ENCODE peak calls at places on chromosomes 5 and 9, in six cellular contexts. P, V, N, C, Z and Y are unnamed samples.

GRCh38 chr5:140821375-140822280 is at the start of gene PCDHA5:
- DNase-seq in P (no peak), V (peak), N (no peak), C (peak), Z (peak), Y (no peak)

GRCh38 chr5:135718151-135718550 is 116.3 kb upstream of the SLC25A48 start:
- DNase-seq in P (peak), V (no peak), N (no peak), C (no peak), Z (peak), Y (no peak)

GRCh38 chr5:1661831-1662558 is 137.6 kb downstream of the MRPL36 start:
- DNase-seq in P (no peak), V (peak), N (no peak), C (no peak), Z (no peak), Y (no peak)

GRCh38 chr9:114854736-114855355 is 49.0 kb upstream of the TNFSF15 start:
- DNase-seq in P (no peak), V (no peak), N (no peak), C (no peak), Z (no peak), Y (no peak)

GRCh38 chr5:95647886-95648860 is 1.6 kb downstream of the RFESD start:
- DNase-seq in P (no peak), V (no peak), N (peak), C (no peak), Z (no peak), Y (peak)

GRCh38 chr9:8799231-8800014 is 999.8 kb upstream of the DMAC1 start:
- DNase-seq in P (no peak), V (no peak), N (no peak), C (peak), Z (no peak), Y (no peak)

GRCh38 chr9:134039386-134040175 is 14.3 kb downstream of the BRD3OS start:
- DNase-seq in P (no peak), V (peak), N (no peak), C (no peak), Z (no peak), Y (no peak)

GRCh38 chr9:128724744-128725211 is 851 bp upstream of the ZDHHC12 start:
- DNase-seq in P (peak), V (peak), N (peak), C (peak), Z (peak), Y (peak)

GRCh38 chr5:15995206-15996052 is 184.2 kb downstream of the MARCHF11 start:
- DNase-seq in P (peak), V (no peak), N (peak), C (peak), Z (peak), Y (no peak)

GRCh38 chr9:112493738-112494137 is 7.1 kb downstream of the KIAA1958 start:
- DNase-seq in P (no peak), V (no peak), N (peak), C (no peak), Z (no peak), Y (no peak)

GRCh38 chr9:87122947-87123685 is 175.8 kb upstream of the GAS1 start:
- DNase-seq in P (peak), V (no peak), N (peak), C (no peak), Z (peak), Y (no peak)

GRCh38 chr9:87119328-87119881 is 172.1 kb upstream of the GAS1 start:
- DNase-seq in P (peak), V (no peak), N (peak), C (no peak), Z (peak), Y (no peak)

GRCh38 chr9:87118594-87118993 is 171.3 kb upstream of the GAS1 start:
- DNase-seq in P (no peak), V (no peak), N (no peak), C (no peak), Z (no peak), Y (no peak)

GRCh38 chr9:87123830-87124229 is 176.5 kb upstream of the GAS1 start:
- DNase-seq in P (no peak), V (no peak), N (no peak), C (no peak), Z (no peak), Y (no peak)

GRCh38 chr9:87120610-87121009 is 173.3 kb upstream of the GAS1 start:
- DNase-seq in P (no peak), V (no peak), N (no peak), C (no peak), Z (no peak), Y (no peak)
- TF ChIP-seq CTCF in P (no peak), V (no peak), N (no peak), C (no peak), Z (no peak), Y (no peak)

GRCh38 chr5:120655828-120656435 is 191.8 kb downstream of the PRR16 start:
- DNase-seq in P (peak), V (no peak), N (peak), C (peak), Z (peak), Y (no peak)
- TF ChIP-seq CTCF in P (peak), V (peak), N (peak), C (peak), Z (peak), Y (peak)

GRCh38 chr5:179978792-179979191 is 71.1 kb upstream of the TBC1D9B start:
- DNase-seq in P (no peak), V (no peak), N (no peak), C (no peak), Z (no peak), Y (no peak)

GRCh38 chr5:179975713-179976030 is 68.0 kb upstream of the TBC1D9B start:
- DNase-seq in P (no peak), V (no peak), N (no peak), C (no peak), Z (no peak), Y (no peak)

GRCh38 chr5:179973391-179973790 is 65.7 kb upstream of the TBC1D9B start:
- DNase-seq in P (no peak), V (no peak), N (no peak), C (no peak), Z (no peak), Y (no peak)

GRCh38 chr5:179974281-179974945 is 66.7 kb upstream of the TBC1D9B start:
- DNase-seq in P (no peak), V (no peak), N (no peak), C (no peak), Z (no peak), Y (no peak)

GRCh38 chr5:179974946-179975712 is 67.4 kb upstream of the TBC1D9B start:
- DNase-seq in P (no peak), V (no peak), N (no peak), C (peak), Z (no peak), Y (peak)
- TF ChIP-seq CTCF in P (no peak), V (peak), N (peak), C (peak), Z (peak), Y (peak)

GRCh38 chr5:167580608-167581007 is 710.8 kb upstream of the WWC1 start:
- DNase-seq in P (no peak), V (no peak), N (no peak), C (no peak), Z (no peak), Y (no peak)

GRCh38 chr5:167585184-167585583 is 706.3 kb upstream of the WWC1 start:
- DNase-seq in P (no peak), V (no peak), N (no peak), C (no peak), Z (no peak), Y (no peak)

GRCh38 chr5:167582916-167583315 is 708.5 kb upstream of the WWC1 start:
- DNase-seq in P (no peak), V (no peak), N (peak), C (no peak), Z (no peak), Y (no peak)

GRCh38 chr5:167579701-167580045 is 711.8 kb upstream of the WWC1 start:
- DNase-seq in P (peak), V (no peak), N (peak), C (no peak), Z (no peak), Y (no peak)

DNA sequence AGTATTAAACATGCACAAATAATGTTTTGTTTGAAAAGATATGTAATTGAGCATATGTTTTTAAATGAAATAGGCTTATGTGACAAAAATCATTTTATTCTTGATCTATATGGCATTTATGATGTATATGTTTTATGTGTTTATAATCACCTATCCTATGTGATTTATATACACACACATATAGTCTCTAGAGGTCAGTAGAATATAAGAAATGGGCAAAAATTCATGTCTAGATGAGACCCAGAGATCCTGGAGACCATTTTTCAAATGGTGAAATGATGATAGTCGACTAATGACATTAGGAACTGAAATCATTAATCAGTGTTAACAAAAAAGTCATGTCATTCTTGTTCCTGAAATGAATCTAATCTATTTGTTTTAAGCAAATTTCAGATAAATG is 709.2 kb upstream of the WWC1 start:
- DNase-seq in P (peak), V (no peak), N (peak), C (no peak), Z (no peak), Y (no peak)
- TF ChIP-seq CTCF in P (peak), V (no peak), N (peak), C (no peak), Z (no peak), Y (no peak)

GRCh38 chr9:38368731-38369130 is 23.8 kb upstream of the ALDH1B1 start:
- DNase-seq in P (no peak), V (no peak), N (no peak), C (no peak), Z (no peak), Y (no peak)

GRCh38 chr9:38370231-38370630 is 22.3 kb upstream of the ALDH1B1 start:
- DNase-seq in P (no peak), V (no peak), N (no peak), C (no peak), Z (no peak), Y (no peak)

GRCh38 chr9:38373679-38374078 is 18.8 kb upstream of the ALDH1B1 start:
- DNase-seq in P (no peak), V (no peak), N (no peak), C (no peak), Z (no peak), Y (no peak)

GRCh38 chr9:38372685-38373619 is 19.6 kb upstream of the ALDH1B1 start:
- DNase-seq in P (no peak), V (no peak), N (no peak), C (no peak), Z (no peak), Y (no peak)

GRCh38 chr9:38371495-38371894 is 21.0 kb upstream of the ALDH1B1 start:
- DNase-seq in P (peak), V (no peak), N (peak), C (no peak), Z (no peak), Y (peak)
- TF ChIP-seq CTCF in P (peak), V (peak), N (peak), C (peak), Z (peak), Y (peak)

GRCh38 chr5:40909233-40909632 is at the start of gene C7:
- DNase-seq in P (no peak), V (no peak), N (peak), C (no peak), Z (no peak), Y (no peak)

GRCh38 chr5:40909723-40910122 is 426 bp downstream of the C7 start:
- DNase-seq in P (no peak), V (no peak), N (peak), C (no peak), Z (no peak), Y (no peak)

GRCh38 chr5:40906351-40906751 is 2.9 kb upstream of the C7 start:
- DNase-seq in P (no peak), V (no peak), N (peak), C (no peak), Z (no peak), Y (no peak)

GRCh38 chr5:40904205-40904993 is 4.9 kb upstream of the C7 start:
- DNase-seq in P (peak), V (no peak), N (peak), C (peak), Z (peak), Y (peak)

DNA sequence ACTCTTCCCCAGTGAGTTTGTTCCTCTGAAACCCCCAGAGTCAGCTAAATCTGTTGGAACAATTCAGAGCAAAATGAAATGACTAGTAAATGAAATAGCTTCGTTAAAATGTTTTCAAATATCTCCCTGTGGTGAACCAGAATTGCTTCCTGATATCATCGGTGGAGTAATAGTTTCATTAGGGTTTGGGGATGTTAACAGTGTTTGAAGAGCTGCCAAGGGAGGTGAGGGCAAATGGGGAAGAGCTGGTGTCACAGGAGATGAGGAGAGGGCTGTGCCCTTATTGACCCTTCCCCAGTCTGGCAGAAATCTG is 4.3 kb upstream of the C7 start:
- DNase-seq in P (no peak), V (no peak), N (no peak), C (no peak), Z (no peak), Y (no peak)
- TF ChIP-seq CTCF in P (peak), V (no peak), N (no peak), C (no peak), Z (no peak), Y (no peak)

GRCh38 chr9:121596515-121596914 is 54.9 kb upstream of the DAB2IP start:
- DNase-seq in P (peak), V (no peak), N (no peak), C (no peak), Z (no peak), Y (no peak)

GRCh38 chr9:121599872-121600585 is 51.4 kb upstream of the DAB2IP start:
- DNase-seq in P (no peak), V (no peak), N (no peak), C (peak), Z (no peak), Y (no peak)

GRCh38 chr9:121597693-121598166 is 53.7 kb upstream of the DAB2IP start:
- DNase-seq in P (no peak), V (no peak), N (no peak), C (peak), Z (no peak), Y (no peak)

GRCh38 chr9:121599186-121599871 is 52.1 kb upstream of the DAB2IP start:
- DNase-seq in P (no peak), V (peak), N (no peak), C (peak), Z (no peak), Y (peak)

DNA sequence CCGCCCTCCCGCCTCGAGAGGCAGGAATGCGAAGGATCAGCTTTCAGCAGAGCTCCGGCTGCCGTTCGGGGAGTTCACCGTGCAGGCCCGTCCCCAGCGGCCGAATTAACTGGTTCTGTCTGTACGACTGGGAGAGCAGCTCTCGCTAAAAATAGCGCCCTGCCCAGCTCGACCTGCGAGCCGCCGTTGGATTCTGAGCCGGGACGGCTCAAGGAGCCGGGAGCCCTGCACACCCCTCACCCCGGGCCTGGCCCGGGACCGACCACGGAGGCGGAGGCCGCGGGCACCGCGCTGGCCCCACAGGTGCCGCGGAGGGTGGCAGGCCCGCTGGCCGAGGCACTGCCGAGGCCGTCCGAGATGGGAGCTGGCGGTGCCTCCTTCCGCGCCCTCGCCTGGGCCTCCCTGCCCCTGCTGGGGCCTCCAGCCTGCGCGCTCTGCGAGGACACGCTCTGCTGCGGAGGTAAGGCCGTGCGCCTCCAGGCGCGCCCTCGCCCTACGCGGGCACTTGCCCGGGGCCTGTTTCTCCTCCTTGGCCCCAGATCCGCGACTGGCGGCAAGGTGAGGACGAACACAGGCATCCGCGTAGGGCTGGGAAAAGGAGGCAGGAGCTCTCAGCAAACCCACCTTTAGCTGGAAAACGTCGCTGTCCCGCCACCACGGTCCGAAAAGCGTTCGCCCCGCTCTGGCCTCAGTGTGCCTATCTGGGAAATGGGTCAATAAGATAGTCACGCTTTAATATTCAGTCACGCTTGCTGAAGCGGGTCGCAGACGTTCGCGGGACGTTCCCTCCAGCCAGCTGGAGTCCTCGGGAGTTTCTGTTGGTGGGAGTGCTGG is 53.0 kb upstream of the DAB2IP start:
- DNase-seq in P (peak), V (peak), N (peak), C (peak), Z (peak), Y (no peak)
- TF ChIP-seq CTCF in P (peak), V (peak), N (peak), C (peak), Z (peak), Y (no peak)

GRCh38 chr9:130090915-130091314 is 37.2 kb downstream of the GPR107 start:
- DNase-seq in P (no peak), V (no peak), N (no peak), C (no peak), Z (no peak), Y (no peak)
- TF ChIP-seq CTCF in P (peak), V (no peak), N (peak), C (no peak), Z (no peak), Y (no peak)

GRCh38 chr5:116685069-116685468 is 110.4 kb upstream of the SEMA6A start:
- DNase-seq in P (no peak), V (no peak), N (no peak), C (no peak), Z (no peak), Y (no peak)
- TF ChIP-seq CTCF in P (no peak), V (no peak), N (no peak), C (no peak), Z (no peak), Y (no peak)

GRCh38 chr5:6766558-6767191 is 53.4 kb downstream of the TENT4A start:
- DNase-seq in P (peak), V (peak), N (peak), C (no peak), Z (peak), Y (peak)

GRCh38 chr5:6767481-6768063 is 54.3 kb downstream of the TENT4A start:
- DNase-seq in P (no peak), V (no peak), N (no peak), C (no peak), Z (no peak), Y (peak)

GRCh38 chr5:6770826-6771607 is 57.8 kb downstream of the TENT4A start:
- DNase-seq in P (no peak), V (no peak), N (no peak), C (no peak), Z (no peak), Y (no peak)

GRCh38 chr5:6765612-6766525 is 52.6 kb downstream of the TENT4A start:
- DNase-seq in P (peak), V (peak), N (peak), C (peak), Z (peak), Y (peak)

GRCh38 chr5:6768590-6769230 is 55.5 kb downstream of the TENT4A start:
- DNase-seq in P (no peak), V (no peak), N (no peak), C (no peak), Z (no peak), Y (no peak)
- TF ChIP-seq CTCF in P (no peak), V (no peak), N (no peak), C (peak), Z (no peak), Y (no peak)